ENCODE peak calls at places on chromosome 14, in nine cellular contexts. Q, X, U, L, H, V, Y, F and G are unnamed samples.

GRCh38 chr14:104218361-104219180 is 80.2 kb downstream of the KIF26A start:
- DNase-seq in L (no peak), F (peak; percentile 68), X (no peak), V (no peak), H (no peak), Q (peak; percentile 59), U (no peak), Y (no peak), G (no peak)

GRCh38 chr14:23641915-23642588 is 5.9 kb downstream of the DHRS2 start:
- DNase-seq in H (no peak), F (no peak), X (no peak), L (no peak), U (no peak), Y (no peak), Q (no peak), V (no peak), G (no peak)

GRCh38 chr14:89340200-89340667 is 76.8 kb downstream of the FOXN3 start:
- DNase-seq in Q (no peak), U (no peak), F (no peak), X (peak; percentile 55), Y (no peak), L (no peak), V (no peak), H (no peak), G (no peak)

GRCh38 chr14:72560331-72560730 is 333.6 kb downstream of the DPF3 start:
- DNase-seq in V (no peak), U (no peak), L (no peak), Y (no peak), X (no peak), Q (no peak), F (no peak), H (no peak), G (no peak)

GRCh38 chr14:52018970-52019369 is 29.6 kb downstream of the RTRAF start:
- DNase-seq in H (no peak), L (no peak), U (no peak), F (no peak), Y (no peak), V (no peak), X (no peak), Q (no peak), G (no peak)

GRCh38 chr14:96987771-96988170 is 190.6 kb downstream of the VRK1 start:
- DNase-seq in U (no peak), V (no peak), F (no peak), H (no peak), X (no peak), Q (no peak), Y (no peak), L (no peak), G (no peak)

GRCh38 chr14:34113051-34113511 is 162.2 kb upstream of the EGLN3 start:
- DNase-seq in H (no peak), V (peak; percentile 95), Y (no peak), L (peak; percentile 9), X (no peak), Q (no peak), F (no peak), U (no peak), G (no peak)

GRCh38 chr14:90846511-90846910 is 30.3 kb upstream of the TTC7B start:
- DNase-seq in F (no peak), X (no peak), H (no peak), Y (no peak), Q (no peak), L (peak; percentile 38), V (no peak), U (no peak), G (no peak)

GRCh38 chr14:63277784-63278183 is 41.0 kb downstream of the GPHB5 start:
- DNase-seq in X (no peak), H (no peak), U (no peak), F (no peak), L (no peak), V (no peak), Q (no peak), Y (no peak), G (no peak)

DNA sequence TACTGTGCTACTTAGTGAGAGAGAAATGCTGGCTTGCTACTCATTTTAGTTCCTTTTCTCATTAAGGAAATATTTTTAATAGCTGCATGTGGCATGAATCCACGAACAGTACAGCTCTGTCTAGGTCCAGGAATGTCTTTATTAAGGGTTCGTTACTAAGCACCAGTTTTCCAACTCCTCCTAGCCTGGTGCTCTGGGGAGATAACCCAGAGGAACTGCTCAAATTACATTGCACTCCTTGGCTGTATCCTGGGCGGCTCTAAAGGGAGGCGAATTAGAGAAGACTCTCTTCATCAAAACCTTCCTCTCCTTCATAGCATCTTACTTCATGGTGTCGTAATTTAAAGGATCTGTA is 101.3 kb downstream of the PPM1A start:
- DNase-seq in F (no peak), Y (no peak), H (no peak), V (no peak), L (no peak), U (no peak), X (no peak), Q (no peak), G (no peak)
- H3K4me3 ChIP-seq in F (no peak overlapping the region), Y (no peak overlapping the region), H (no peak overlapping the region), V (no peak overlapping the region), L (no peak overlapping the region), U (no peak overlapping the region), X (no peak overlapping the region), Q (no peak overlapping the region), G (no peak overlapping the region)

GRCh38 chr14:105419055-105419304 is 647 bp upstream of the MTA1 start:
- DNase-seq in F (no peak), L (no peak), V (no peak), Q (no peak), H (no peak), Y (no peak), U (no peak), X (no peak), G (no peak)

GRCh38 chr14:105419305-105420091 is at the start of gene MTA1:
- DNase-seq in U (no peak), X (no peak), L (no peak), F (peak; percentile 93), Y (no peak), H (peak; percentile 69), Q (no peak), V (no peak), G (no peak)

GRCh38 chr14:105421723-105422615 is 2.3 kb downstream of the MTA1 start:
- DNase-seq in U (no peak), L (no peak), Y (no peak), F (peak; percentile 68), X (no peak), V (no peak), Q (no peak), H (no peak), G (no peak)

GRCh38 chr14:105420976-105421674 is 1.5 kb downstream of the MTA1 start:
- DNase-seq in H (no peak), Y (no peak), V (no peak), F (peak; percentile 67), X (no peak), U (no peak), Q (no peak), L (no peak), G (no peak)

DNA sequence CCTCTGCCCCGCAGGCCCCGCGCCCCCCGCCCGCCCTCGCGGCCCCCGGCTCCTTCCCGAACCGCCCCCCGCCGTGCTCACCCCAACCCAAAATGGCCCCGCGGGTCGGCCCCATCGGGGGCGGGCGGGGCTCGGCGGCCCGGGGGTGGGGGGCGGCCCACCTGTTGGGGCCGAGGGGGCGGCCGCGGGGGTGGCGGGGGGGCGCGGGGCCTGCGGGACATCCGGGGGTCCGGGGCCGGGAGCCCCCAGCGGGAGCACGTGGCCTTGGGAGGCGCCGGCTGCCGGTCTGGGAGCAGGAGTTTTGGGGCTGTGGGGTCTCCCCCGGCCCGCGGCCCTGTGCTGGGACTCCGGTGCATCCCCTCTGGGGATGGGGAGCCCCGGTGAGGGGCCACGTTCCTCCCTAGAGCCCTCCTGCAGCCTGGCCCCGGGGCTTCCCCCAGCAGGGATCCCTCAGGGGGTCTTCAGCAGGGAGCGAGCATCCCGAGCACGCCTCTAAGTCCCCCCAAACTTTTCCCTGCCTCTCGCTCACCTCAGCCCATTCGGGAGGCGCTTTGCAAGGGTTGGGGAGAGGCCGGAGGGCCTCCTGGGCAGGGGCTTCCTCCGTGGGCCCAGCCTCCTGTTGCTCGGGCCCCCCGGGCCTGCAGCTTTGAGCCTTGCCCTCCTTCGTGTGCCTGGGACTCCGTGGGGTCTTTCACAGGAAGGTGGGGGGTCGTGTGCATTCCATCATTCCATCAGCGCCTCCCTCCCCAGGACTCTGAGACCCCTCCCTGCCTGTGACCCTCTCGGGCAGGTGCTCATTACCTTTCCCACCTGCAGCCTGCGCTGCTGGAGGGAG is 731 bp downstream of the MTA1 start:
- DNase-seq in H (no peak), V (no peak), Q (no peak), Y (no peak), F (peak; percentile 84), X (no peak), L (no peak), U (no peak), G (no peak)
- H3K27ac ChIP-seq in H (peak overlapping the region; percentile 27), V (no peak overlapping the region), Q (peak overlapping the region; percentile 73), Y (peak overlapping the region; percentile 33), F (peak overlapping the region; percentile 76), X (peak overlapping the region; percentile 72), L (peak overlapping the region; percentile 38), U (no peak overlapping the region), G (peak overlapping the region; percentile 73)

GRCh38 chr14:106094654-106095189 is 568.3 kb downstream of the TMEM121 start:
- DNase-seq in V (no peak), F (no peak), Q (peak; percentile 65), L (no peak), Y (peak; percentile 51), H (no peak), X (no peak), U (no peak), G (no peak)
- TF ChIP-seq CTCF in V (peak; percentile 71), F (no peak), Q (peak; percentile 79), L (no peak), Y (peak; percentile 33), H (no peak), X (no peak), U (no peak), G (no peak)

GRCh38 chr14:105577339-105577861 is 51.0 kb downstream of the TMEM121 start:
- DNase-seq in F (peak; percentile 70), Q (no peak), X (no peak), H (no peak), V (no peak), U (no peak), L (no peak), Y (peak; percentile 17), G (no peak)
- H3K4me3 ChIP-seq in F (no peak overlapping the region), Q (no peak overlapping the region), X (no peak overlapping the region), H (no peak overlapping the region), V (no peak overlapping the region), U (no peak overlapping the region), L (no peak overlapping the region), Y (no peak overlapping the region), G (no peak overlapping the region)

GRCh38 chr14:60753264-60754126 is 18.9 kb downstream of the MNAT1 start:
- DNase-seq in X (no peak), U (no peak), H (peak; percentile 61), F (no peak), Y (no peak), L (no peak), Q (no peak), V (no peak), G (no peak)
- H3K27ac ChIP-seq in X (no peak overlapping the region), U (no peak overlapping the region), H (no peak overlapping the region), F (no peak overlapping the region), Y (no peak overlapping the region), L (no peak overlapping the region), Q (no peak overlapping the region), V (no peak overlapping the region), G (no peak overlapping the region)